ENCODE peak calls at places on chromosome 9, in seven cellular contexts. One of them, this sample, is unnamed.

GRCh38 chr9:128285033-128285784 is 9.1 kb downstream of the SWI5 start:
- DNase-seq in epithelial cell of esophagus: no peak
- DNase-seq in endothelial cell: no peak
- DNase-seq in DND-41: no peak
- DNase-seq in hypothalamus: no peak
- DNase-seq in HEK293T: no peak
- DNase-seq in NCI-H748 treated with DMSO at 0.1 percent for 48 hours: no peak
- DNase-seq in this sample: no peak

GRCh38 chr9:88052446-88052845 is 78.1 kb upstream of the CDK20 start:
- DNase-seq in epithelial cell of esophagus: no peak
- DNase-seq in endothelial cell: no peak
- DNase-seq in DND-41: no peak
- DNase-seq in hypothalamus: no peak
- DNase-seq in HEK293T: no peak
- DNase-seq in NCI-H748 treated with DMSO at 0.1 percent for 48 hours: no peak
- DNase-seq in this sample: no peak

GRCh38 chr9:21801683-21802417 is 586 bp upstream of the MTAP start:
- DNase-seq in epithelial cell of esophagus: peak
- DNase-seq in endothelial cell: peak
- DNase-seq in DND-41: peak
- DNase-seq in hypothalamus: peak
- DNase-seq in HEK293T: peak
- DNase-seq in NCI-H748 treated with DMSO at 0.1 percent for 48 hours: peak
- DNase-seq in this sample: no peak

GRCh38 chr9:34446468-34446891 is 11.9 kb downstream of the FAM219A start:
- DNase-seq in epithelial cell of esophagus: no peak
- DNase-seq in endothelial cell: no peak
- DNase-seq in DND-41: no peak
- DNase-seq in hypothalamus: no peak
- DNase-seq in HEK293T: no peak
- DNase-seq in NCI-H748 treated with DMSO at 0.1 percent for 48 hours: no peak
- DNase-seq in this sample: no peak

GRCh38 chr9:37100317-37100716 is 20.1 kb upstream of the ZCCHC7 start:
- DNase-seq in epithelial cell of esophagus: peak
- DNase-seq in endothelial cell: no peak
- DNase-seq in DND-41: no peak
- DNase-seq in hypothalamus: no peak
- DNase-seq in HEK293T: no peak
- DNase-seq in NCI-H748 treated with DMSO at 0.1 percent for 48 hours: no peak
- DNase-seq in this sample: no peak

GRCh38 chr9:94741856-94742255 is 15.4 kb downstream of the AOPEP start:
- DNase-seq in epithelial cell of esophagus: no peak
- DNase-seq in endothelial cell: no peak
- DNase-seq in DND-41: no peak
- DNase-seq in hypothalamus: no peak
- DNase-seq in HEK293T: no peak
- DNase-seq in NCI-H748 treated with DMSO at 0.1 percent for 48 hours: no peak
- DNase-seq in this sample: no peak

GRCh38 chr9:123263227-123263626 is 5.2 kb downstream of the STRBP start:
- DNase-seq in epithelial cell of esophagus: no peak
- DNase-seq in endothelial cell: no peak
- DNase-seq in DND-41: no peak
- DNase-seq in hypothalamus: no peak
- DNase-seq in HEK293T: no peak
- DNase-seq in NCI-H748 treated with DMSO at 0.1 percent for 48 hours: no peak
- DNase-seq in this sample: no peak

GRCh38 chr9:21028476-21028875 is 3.0 kb downstream of the HACD4 start:
- DNase-seq in epithelial cell of esophagus: no peak
- DNase-seq in endothelial cell: no peak
- DNase-seq in DND-41: no peak
- DNase-seq in hypothalamus: no peak
- DNase-seq in HEK293T: no peak
- DNase-seq in NCI-H748 treated with DMSO at 0.1 percent for 48 hours: no peak
- DNase-seq in this sample: no peak

GRCh38 chr9:96655198-96655851 is at the start of gene PRXL2C:
- DNase-seq in epithelial cell of esophagus: peak
- DNase-seq in endothelial cell: peak
- DNase-seq in DND-41: no peak
- DNase-seq in hypothalamus: peak
- DNase-seq in HEK293T: peak
- DNase-seq in NCI-H748 treated with DMSO at 0.1 percent for 48 hours: peak
- DNase-seq in this sample: no peak

GRCh38 chr9:129557192-129558036 is 63.5 kb downstream of the C9orf50 start:
- DNase-seq in epithelial cell of esophagus: no peak
- DNase-seq in endothelial cell: peak
- DNase-seq in DND-41: no peak
- DNase-seq in hypothalamus: no peak
- DNase-seq in HEK293T: peak
- DNase-seq in NCI-H748 treated with DMSO at 0.1 percent for 48 hours: no peak
- DNase-seq in this sample: no peak

GRCh38 chr9:123604861-123605260 is 248.9 kb downstream of the CRB2 start:
- DNase-seq in epithelial cell of esophagus: no peak
- DNase-seq in endothelial cell: no peak
- DNase-seq in DND-41: no peak
- DNase-seq in hypothalamus: no peak
- DNase-seq in HEK293T: no peak
- DNase-seq in NCI-H748 treated with DMSO at 0.1 percent for 48 hours: no peak
- DNase-seq in this sample: no peak

GRCh38 chr9:2257530-2257929 is 242.4 kb downstream of the SMARCA2 start:
- DNase-seq in epithelial cell of esophagus: no peak
- DNase-seq in endothelial cell: no peak
- DNase-seq in DND-41: no peak
- DNase-seq in hypothalamus: no peak
- DNase-seq in HEK293T: no peak
- DNase-seq in NCI-H748 treated with DMSO at 0.1 percent for 48 hours: peak
- DNase-seq in this sample: no peak

GRCh38 chr9:101381833-101382342 is 2.9 kb downstream of the BAAT start:
- DNase-seq in epithelial cell of esophagus: peak
- DNase-seq in endothelial cell: no peak
- DNase-seq in DND-41: no peak
- DNase-seq in hypothalamus: no peak
- DNase-seq in HEK293T: no peak
- DNase-seq in NCI-H748 treated with DMSO at 0.1 percent for 48 hours: no peak
- DNase-seq in this sample: no peak

GRCh38 chr9:107513464-107514092 is 24.0 kb upstream of the KLF4 start:
- DNase-seq in epithelial cell of esophagus: no peak
- DNase-seq in endothelial cell: no peak
- DNase-seq in DND-41: no peak
- DNase-seq in hypothalamus: no peak
- DNase-seq in HEK293T: no peak
- DNase-seq in NCI-H748 treated with DMSO at 0.1 percent for 48 hours: no peak
- DNase-seq in this sample: no peak

GRCh38 chr9:77127071-77127470 is 50.3 kb upstream of the VPS13A start:
- DNase-seq in epithelial cell of esophagus: no peak
- DNase-seq in endothelial cell: no peak
- DNase-seq in DND-41: no peak
- DNase-seq in hypothalamus: no peak
- DNase-seq in HEK293T: no peak
- DNase-seq in NCI-H748 treated with DMSO at 0.1 percent for 48 hours: no peak
- DNase-seq in this sample: no peak

GRCh38 chr9:37030591-37030939 is 3.5 kb downstream of the PAX5 start:
- DNase-seq in epithelial cell of esophagus: no peak
- DNase-seq in endothelial cell: no peak
- DNase-seq in DND-41: peak
- DNase-seq in hypothalamus: no peak
- DNase-seq in HEK293T: no peak
- DNase-seq in NCI-H748 treated with DMSO at 0.1 percent for 48 hours: no peak
- DNase-seq in this sample: no peak

GRCh38 chr9:127720865-127721227 is 5.0 kb downstream of the TTC16 start:
- DNase-seq in epithelial cell of esophagus: no peak
- DNase-seq in endothelial cell: no peak
- DNase-seq in DND-41: no peak
- DNase-seq in hypothalamus: no peak
- DNase-seq in HEK293T: no peak
- DNase-seq in NCI-H748 treated with DMSO at 0.1 percent for 48 hours: no peak
- DNase-seq in this sample: no peak

GRCh38 chr9:119868694-119869093 is 499.5 kb upstream of the BRINP1 start:
- DNase-seq in epithelial cell of esophagus: no peak
- DNase-seq in endothelial cell: no peak
- DNase-seq in DND-41: no peak
- DNase-seq in hypothalamus: no peak
- DNase-seq in HEK293T: no peak
- DNase-seq in NCI-H748 treated with DMSO at 0.1 percent for 48 hours: peak
- DNase-seq in this sample: no peak

GRCh38 chr9:135187365-135187764 is 99.9 kb downstream of the OLFM1 start:
- DNase-seq in epithelial cell of esophagus: no peak
- DNase-seq in endothelial cell: no peak
- DNase-seq in DND-41: no peak
- DNase-seq in hypothalamus: no peak
- DNase-seq in HEK293T: no peak
- DNase-seq in NCI-H748 treated with DMSO at 0.1 percent for 48 hours: no peak
- DNase-seq in this sample: no peak

GRCh38 chr9:72193478-72193881 is 44.2 kb downstream of the GDA start:
- DNase-seq in epithelial cell of esophagus: peak
- DNase-seq in endothelial cell: no peak
- DNase-seq in DND-41: no peak
- DNase-seq in hypothalamus: no peak
- DNase-seq in HEK293T: no peak
- DNase-seq in NCI-H748 treated with DMSO at 0.1 percent for 48 hours: no peak
- DNase-seq in this sample: no peak

GRCh38 chr9:107782789-107783188 is 293.2 kb upstream of the KLF4 start:
- DNase-seq in epithelial cell of esophagus: no peak
- DNase-seq in endothelial cell: no peak
- DNase-seq in DND-41: no peak
- DNase-seq in hypothalamus: no peak
- DNase-seq in HEK293T: no peak
- DNase-seq in NCI-H748 treated with DMSO at 0.1 percent for 48 hours: no peak
- DNase-seq in this sample: no peak

GRCh38 chr9:99185904-99186303 is 35.8 kb downstream of the ALG2 start:
- DNase-seq in epithelial cell of esophagus: no peak
- DNase-seq in endothelial cell: no peak
- DNase-seq in DND-41: no peak
- DNase-seq in hypothalamus: no peak
- DNase-seq in HEK293T: no peak
- DNase-seq in NCI-H748 treated with DMSO at 0.1 percent for 48 hours: no peak
- DNase-seq in this sample: no peak

GRCh38 chr9:21519855-21520434 is 37.8 kb upstream of the IFNE start:
- DNase-seq in epithelial cell of esophagus: no peak
- DNase-seq in endothelial cell: no peak
- DNase-seq in DND-41: no peak
- DNase-seq in hypothalamus: no peak
- DNase-seq in HEK293T: no peak
- DNase-seq in NCI-H748 treated with DMSO at 0.1 percent for 48 hours: no peak
- DNase-seq in this sample: no peak

GRCh38 chr9:18059043-18059442 is 414.9 kb upstream of the ADAMTSL1 start:
- DNase-seq in epithelial cell of esophagus: no peak
- DNase-seq in endothelial cell: no peak
- DNase-seq in DND-41: no peak
- DNase-seq in hypothalamus: no peak
- DNase-seq in HEK293T: no peak
- DNase-seq in NCI-H748 treated with DMSO at 0.1 percent for 48 hours: no peak
- DNase-seq in this sample: no peak

GRCh38 chr9:82961504-82962125 is 101.3 kb downstream of the RASEF start:
- DNase-seq in epithelial cell of esophagus: peak
- DNase-seq in endothelial cell: peak
- DNase-seq in DND-41: peak
- DNase-seq in hypothalamus: peak
- DNase-seq in HEK293T: peak
- DNase-seq in NCI-H748 treated with DMSO at 0.1 percent for 48 hours: peak
- DNase-seq in this sample: peak

GRCh38 chr9:18396102-18396728 is 77.7 kb upstream of the ADAMTSL1 start:
- DNase-seq in epithelial cell of esophagus: peak
- DNase-seq in endothelial cell: no peak
- DNase-seq in DND-41: no peak
- DNase-seq in hypothalamus: no peak
- DNase-seq in HEK293T: peak
- DNase-seq in NCI-H748 treated with DMSO at 0.1 percent for 48 hours: peak
- DNase-seq in this sample: no peak

GRCh38 chr9:134698587-134699342 is 57.2 kb downstream of the COL5A1 start:
- DNase-seq in epithelial cell of esophagus: no peak
- DNase-seq in endothelial cell: peak
- DNase-seq in DND-41: peak
- DNase-seq in hypothalamus: peak
- DNase-seq in HEK293T: peak
- DNase-seq in NCI-H748 treated with DMSO at 0.1 percent for 48 hours: peak
- DNase-seq in this sample: peak

This sample was measured in AML-193.